ENCODE peak calls at places on chromosomes 1 and 21, in ten cellular contexts. S is right lobe of liver, O is thyroid gland, F is prostate gland, I is breast epithelium, T is transverse colon, A is heart left ventricle, Q is stomach, N is body of pancreas, H is HCT116. K is an unnamed sample. For H3K9me3, the result is how much of the 10 kb centered on the place peaks cover.

GRCh38 chr1:62530516-62531154 is 66.7 kb upstream of the ANGPTL3 start:
- DNase-seq in O (peak), S (peak), F (peak), Q (peak), N (peak), T (peak), I (peak), A (peak), H (no peak), K (no peak)

GRCh38 chr1:115348636-115349035 is 10.6 kb upstream of the NGF start:
- DNase-seq in F (no peak), Q (no peak), T (no peak), A (no peak), I (no peak), H (no peak), O (no peak), S (no peak), N (no peak), K (no peak)

GRCh38 chr1:212514782-212515181 is 82.1 kb downstream of the NENF start:
- DNase-seq in T (no peak), Q (no peak), O (peak), A (no peak), S (no peak), I (no peak), F (no peak), H (no peak), N (no peak), K (no peak)

GRCh38 chr1:33970148-33970825 is 106.4 kb downstream of the HMGB4 start:
- DNase-seq in H (no peak), T (no peak), O (no peak), I (no peak), A (no peak), Q (no peak), F (no peak), N (no peak), S (no peak), K (no peak)

GRCh38 chr1:65469126-65469888 is 48.8 kb downstream of the LEPR start:
- DNase-seq in S (no peak), A (no peak), I (no peak), O (no peak), T (no peak), N (no peak), F (no peak), H (no peak), Q (no peak), K (no peak)

GRCh38 chr1:155078496-155079209 is at the start of gene EFNA3:
- DNase-seq in I (no peak), A (peak), F (peak), N (peak), T (peak), Q (peak), S (peak), O (peak), H (no peak), K (peak)

GRCh38 chr1:38690790-38691189 is 168.8 kb downstream of the RRAGC start:
- DNase-seq in O (no peak), Q (no peak), S (no peak), T (no peak), I (no peak), H (no peak), A (no peak), F (no peak), N (no peak), K (no peak)

GRCh38 chr1:116766616-116767469 is 12.6 kb downstream of the CD2 start:
- DNase-seq in F (no peak), O (no peak), T (no peak), I (no peak), N (no peak), A (no peak), S (no peak), Q (no peak), H (no peak), K (no peak)

GRCh38 chr1:6111991-6112689 is 66.5 kb downstream of the KCNAB2 start:
- DNase-seq in F (no peak), O (no peak), A (no peak), I (no peak), Q (no peak), S (no peak), H (no peak), N (no peak), T (no peak), K (no peak)

GRCh38 chr1:77085109-77085508 is 134.1 kb downstream of the PIGK start:
- DNase-seq in N (no peak), H (no peak), S (no peak), A (no peak), O (no peak), F (no peak), T (no peak), Q (no peak), I (no peak), K (no peak)

GRCh38 chr1:1540015-1540816 is at the start of gene TMEM240:
- DNase-seq in F (peak), T (peak), S (peak), H (no peak), O (peak), Q (peak), I (peak), N (peak), A (peak), K (peak)

GRCh38 chr1:62912028-62912638 is 128.2 kb downstream of the ATG4C start:
- DNase-seq in S (no peak), T (no peak), I (no peak), A (no peak), O (no peak), H (no peak), N (no peak), F (no peak), Q (no peak), K (no peak)

GRCh38 chr1:36384542-36385409 is 948 bp downstream of the STK40 start:
- DNase-seq in S (peak), I (peak), A (peak), N (peak), Q (peak), T (peak), O (peak), H (peak), F (peak), K (peak)

GRCh38 chr1:45299981-45300668 is 26.6 kb upstream of the HPDL start:
- DNase-seq in I (no peak), S (no peak), H (peak), N (peak), Q (peak), A (no peak), O (peak), F (no peak), T (peak), K (peak)

GRCh38 chr1:9280015-9280860 is 12.5 kb upstream of the SPSB1 start:
- DNase-seq in N (no peak), Q (peak), A (no peak), I (no peak), O (peak), S (no peak), T (peak), F (no peak), H (peak), K (peak)

GRCh38 chr1:30143517-30143916 is 579.9 kb downstream of the MATN1 start:
- DNase-seq in S (no peak), T (no peak), Q (no peak), H (no peak), O (no peak), I (no peak), N (no peak), F (no peak), A (no peak), K (no peak)

GRCh38 chr1:30138891-30139290 is 584.5 kb downstream of the MATN1 start:
- DNase-seq in H (no peak), F (no peak), S (no peak), T (no peak), A (no peak), Q (no peak), O (no peak), N (no peak), I (no peak), K (no peak)

GRCh38 chr1:30144831-30145230 is 578.6 kb downstream of the MATN1 start:
- DNase-seq in S (no peak), N (no peak), H (no peak), A (no peak), O (no peak), I (no peak), T (no peak), F (no peak), Q (no peak), K (no peak)

GRCh38 chr1:30137001-30137400 is 586.4 kb downstream of the MATN1 start:
- DNase-seq in T (no peak), I (no peak), N (no peak), O (no peak), A (no peak), H (no peak), S (no peak), F (no peak), Q (no peak), K (no peak)

DNA sequence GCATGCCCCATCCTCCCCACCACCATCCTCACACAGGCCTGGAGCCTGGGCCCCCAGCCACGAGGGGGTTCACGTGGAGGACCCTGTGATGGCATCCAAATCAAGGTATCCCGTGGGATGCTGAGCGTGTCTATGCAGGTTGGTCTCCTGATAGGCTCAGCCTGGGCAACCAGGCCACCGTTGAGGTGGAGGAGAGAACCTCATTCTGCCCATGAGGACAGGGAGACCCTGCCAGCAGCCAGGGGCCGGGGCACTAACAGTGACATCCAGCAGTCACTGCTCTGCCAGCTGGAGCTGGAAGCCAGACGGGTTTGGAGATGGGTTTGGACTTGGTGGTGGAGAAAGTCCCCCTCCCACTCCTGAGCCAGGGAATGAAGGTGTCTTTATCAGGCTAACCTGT is 582.8 kb downstream of the MATN1 start:
- DNase-seq in H (no peak), O (no peak), F (no peak), I (no peak), Q (no peak), N (no peak), T (no peak), A (no peak), S (no peak), K (no peak)
- H3K9me3 ChIP-seq in H (under half), O (under half), F (under half), I (under half), Q (under half), N (under half), T (under half), A (under half), S (under half), K (under half)

DNA sequence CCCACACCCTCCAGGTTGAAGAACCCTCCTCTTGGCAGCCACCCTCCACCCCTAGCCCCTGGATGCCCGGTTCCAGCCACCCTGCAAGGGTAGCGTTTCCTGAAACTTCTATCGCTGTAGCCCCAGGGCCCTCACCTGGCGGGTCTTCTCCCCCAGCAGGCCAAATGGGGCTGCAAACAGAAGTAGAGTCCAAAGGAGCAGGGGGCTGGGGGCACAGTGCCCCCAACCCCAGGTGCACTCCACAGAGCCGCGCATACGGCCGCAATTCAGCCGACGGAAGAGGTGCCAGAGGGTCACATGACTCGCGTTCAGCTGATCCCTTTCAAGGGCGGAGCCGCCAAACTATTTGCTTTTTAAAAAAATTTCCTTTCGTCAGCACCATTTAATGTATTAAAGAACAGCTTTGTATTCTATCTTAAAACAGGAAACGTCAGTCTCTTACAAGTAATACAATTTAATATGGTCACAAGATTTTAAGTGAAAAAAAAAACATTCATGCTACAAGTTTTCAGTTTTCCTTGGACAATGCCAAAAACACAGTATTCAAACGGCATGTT is at the start of gene GLMP:
- DNase-seq in Q (peak), H (peak), F (peak), O (peak), A (peak), I (peak), S (peak), N (peak), T (peak), K (peak)
- TF ChIP-seq POLR2A in Q (no peak), H (no peak), F (peak), O (no peak), A (no peak), I (no peak), S (no peak), N (peak), T (no peak), K (no peak)

GRCh38 chr21:31875424-31876097 is 2.7 kb downstream of the HUNK start:
- DNase-seq in F (no peak), H (no peak), T (no peak), I (no peak), A (no peak), N (peak), S (no peak), O (no peak), Q (no peak), K (no peak)

GRCh38 chr21:31873275-31873695 is 465 bp downstream of the HUNK start:
- DNase-seq in H (no peak), T (peak), S (no peak), A (no peak), N (no peak), Q (no peak), I (no peak), O (peak), F (peak), K (no peak)

GRCh38 chr21:31872452-31873274 is at the start of gene HUNK:
- DNase-seq in H (no peak), Q (no peak), O (peak), T (peak), N (peak), S (peak), I (no peak), A (peak), F (peak), K (peak)

GRCh38 chr21:31873696-31874599 is 1.1 kb downstream of the HUNK start:
- DNase-seq in S (peak), A (peak), O (peak), T (peak), F (peak), Q (peak), I (no peak), N (peak), H (no peak), K (peak)

DNA sequence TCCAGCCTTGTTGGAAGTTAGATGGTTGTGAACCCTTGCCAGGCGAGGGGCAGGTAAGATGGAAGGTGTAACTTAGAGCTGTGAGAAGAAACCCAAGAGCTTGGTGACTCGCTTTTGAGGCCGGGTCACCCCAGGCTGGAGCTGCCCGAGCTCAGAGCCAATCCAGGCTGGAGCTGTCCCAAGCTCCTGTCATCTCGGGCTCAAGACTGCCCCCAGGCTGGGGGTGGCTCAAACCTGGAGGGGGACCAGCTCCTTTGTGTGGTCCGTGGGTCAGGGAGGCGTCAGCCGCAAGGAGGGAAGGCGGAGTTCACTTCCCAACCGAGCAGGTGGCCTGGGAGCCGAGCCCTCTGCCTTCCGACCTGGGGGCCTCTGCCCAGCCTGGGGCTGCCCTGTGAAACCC is 2.0 kb downstream of the HUNK start:
- DNase-seq in T (peak), N (peak), Q (no peak), H (no peak), I (no peak), O (no peak), F (no peak), S (no peak), A (no peak), K (peak)
- H3K27ac ChIP-seq in T (peak), N (peak), Q (peak), H (no peak), I (peak), O (no peak), F (no peak), S (no peak), A (no peak), K (peak)

GRCh38 chr1:97608272-97608671 is 312.6 kb downstream of the DPYD start:
- DNase-seq in Q (no peak), O (no peak), N (no peak), A (no peak), H (no peak), I (no peak), F (no peak), S (no peak), T (no peak), K (no peak)

DNA sequence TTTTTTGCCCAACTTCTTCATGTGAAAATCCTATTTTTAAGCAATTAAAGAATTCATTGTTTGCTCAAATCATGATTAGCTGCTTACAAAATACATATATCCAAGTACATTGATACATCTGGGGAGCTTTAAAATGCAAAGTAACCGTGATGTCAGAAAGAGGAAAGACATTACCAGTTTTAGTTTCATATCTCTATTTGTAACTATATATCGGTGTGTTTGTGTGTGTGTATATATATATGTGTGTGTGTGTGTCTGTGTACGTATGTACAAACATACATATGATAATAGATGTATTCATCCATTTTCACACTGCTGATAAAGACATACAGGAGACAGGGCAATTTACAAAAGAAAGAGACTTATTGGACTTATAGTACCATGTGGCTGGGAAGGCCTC is 310.1 kb downstream of the DPYD start:
- DNase-seq in H (no peak), O (no peak), T (no peak), F (no peak), A (no peak), Q (no peak), N (no peak), S (no peak), I (no peak), K (no peak)
- H3K9me3 ChIP-seq in H (under half), O (under half), T (under half), F (under half), A (under half), Q (under half), N (under half), S (under half), I (under half), K (under half)

DNA sequence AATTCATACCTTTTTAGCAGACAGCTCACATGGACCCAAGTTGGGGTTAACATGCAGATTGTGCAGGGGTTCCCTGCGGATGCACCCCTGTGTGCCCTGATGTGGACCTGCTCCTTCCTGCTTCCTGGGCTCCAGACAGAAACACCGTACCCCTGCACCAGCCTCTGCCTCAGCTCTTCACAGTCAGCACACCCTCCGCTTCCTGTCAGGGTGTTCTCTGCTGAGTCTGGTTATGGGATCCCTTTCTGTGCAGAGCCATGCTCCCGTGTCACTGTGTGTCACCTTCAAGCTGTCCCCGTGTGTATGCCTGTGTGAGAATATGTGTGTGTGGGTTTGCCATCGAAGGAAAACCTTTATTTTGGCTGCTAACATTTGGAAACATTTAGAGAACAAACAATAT is 48.7 kb upstream of the KCNJ15 start:
- DNase-seq in O (no peak), T (no peak), S (no peak), I (no peak), Q (no peak), H (no peak), F (no peak), A (no peak), N (no peak), K (no peak)
- TF ChIP-seq POLR2A in O (no peak), T (no peak), S (no peak), I (no peak), Q (no peak), H (no peak), F (no peak), A (no peak), N (no peak), K (no peak)

GRCh38 chr1:175218786-175219447 is 26.3 kb upstream of the KIAA0040 start:
- DNase-seq in I (no peak), A (no peak), N (no peak), T (no peak), H (peak), F (no peak), Q (no peak), O (no peak), S (no peak), K (no peak)
- H3K27ac ChIP-seq in I (no peak), A (no peak), N (no peak), T (peak), H (no peak), F (no peak), Q (no peak), O (no peak), S (no peak), K (no peak)

DNA sequence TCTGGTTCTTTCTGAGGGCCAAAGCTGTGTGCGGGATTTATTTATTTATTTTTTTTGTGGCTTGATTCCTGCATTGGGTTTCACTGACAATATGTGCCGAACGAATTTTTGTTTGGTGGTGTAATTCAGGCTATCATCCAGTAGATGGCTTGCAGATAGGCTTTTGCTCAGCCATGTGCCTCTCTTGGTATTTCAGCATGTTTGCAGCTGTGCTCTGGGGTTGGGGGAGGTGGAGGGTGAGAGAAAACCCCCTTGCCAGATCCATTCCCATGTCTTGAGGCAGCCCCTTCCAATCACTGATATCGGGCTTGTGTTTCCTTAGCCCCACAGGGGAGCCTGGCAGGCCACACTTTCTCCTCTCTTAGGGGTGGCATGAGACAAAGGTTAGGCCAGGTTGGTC is 302.4 kb downstream of the PTGER3 start:
- DNase-seq in T (no peak), H (peak), O (no peak), F (no peak), A (no peak), I (no peak), Q (no peak), N (no peak), S (no peak), K (no peak)
- H3K9me3 ChIP-seq in T (under half), H (under half), O (under half), F (under half), A (under half), I (half or more), Q (under half), N (under half), S (under half), K (under half)

K was measured in uterus.